ENCODE peak calls at places on chromosomes 11 and 22, in five cellular contexts. O, I, N, X and V are unnamed samples.

GRCh38 chr11:11845551-11845950 is 3.8 kb downstream of the USP47 start:
- DNase-seq in O (no peak), I (no peak), N (no peak), X (no peak), V (no peak)

GRCh38 chr11:120388261-120388660 is 52.0 kb downstream of the ARHGEF12 start:
- DNase-seq in O (no peak), I (no peak), N (peak), X (no peak), V (no peak)

GRCh38 chr11:36469881-36470802 is 39.9 kb downstream of the TRAF6 start:
- DNase-seq in O (no peak), I (no peak), N (no peak), X (no peak), V (no peak)

GRCh38 chr11:16890442-16890841 is 123.8 kb downstream of the PLEKHA7 start:
- DNase-seq in O (no peak), I (no peak), N (no peak), X (no peak), V (no peak)

GRCh38 chr11:43116071-43116470 is 195.7 kb upstream of the API5 start:
- DNase-seq in O (no peak), I (no peak), N (no peak), X (no peak), V (no peak)

GRCh38 chr11:46264030-46264429 is 13.4 kb upstream of the CREB3L1 start:
- DNase-seq in O (no peak), I (no peak), N (no peak), X (no peak), V (no peak)

GRCh38 chr11:134207538-134208239 is 16.1 kb downstream of the NCAPD3 start:
- DNase-seq in O (no peak), I (peak), N (peak), X (no peak), V (no peak)

GRCh38 chr22:16970446-16970845 is 37.6 kb downstream of the GAB4 start:
- DNase-seq in O (no peak), I (no peak), N (no peak), X (no peak), V (no peak)

GRCh38 chr22:35995772-35996171 is 32.9 kb downstream of the RBFOX2 start:
- DNase-seq in O (no peak), I (no peak), N (no peak), X (no peak), V (no peak)

GRCh38 chr11:78428773-78429172 is 11.2 kb upstream of the GAB2 start:
- DNase-seq in O (no peak), I (no peak), N (no peak), X (no peak), V (no peak)

GRCh38 chr22:42591987-42592386 is 22.7 kb downstream of the POLDIP3 start:
- DNase-seq in O (no peak), I (no peak), N (no peak), X (no peak), V (no peak)

GRCh38 chr22:47446331-47446730 is 683.9 kb downstream of the TBC1D22A start:
- DNase-seq in O (no peak), I (no peak), N (no peak), X (no peak), V (no peak)

GRCh38 chr22:37330200-37331033 is 48.1 kb downstream of the CYTH4 start:
- DNase-seq in O (peak), I (peak), N (peak), X (peak), V (no peak)

GRCh38 chr11:36421546-36422155 is 88.4 kb downstream of the TRAF6 start:
- DNase-seq in O (no peak), I (no peak), N (no peak), X (no peak), V (no peak)

GRCh38 chr11:1780700-1781592 is 17.2 kb upstream of the CTSD start:
- DNase-seq in O (no peak), I (no peak), N (no peak), X (no peak), V (no peak)

GRCh38 chr22:16824718-16825687 is at the start of gene XKR3:
- DNase-seq in O (no peak), I (peak), N (no peak), X (no peak), V (peak)

GRCh38 chr22:49480896-49481650 is 346.6 kb downstream of the BRD1 start:
- DNase-seq in O (no peak), I (no peak), N (no peak), X (peak), V (no peak)

GRCh38 chr22:33648478-33648877 is 271.8 kb downstream of the LARGE1 start:
- DNase-seq in O (no peak), I (no peak), N (no peak), X (no peak), V (no peak)

GRCh38 chr22:50262973-50263617 is 1.6 kb upstream of the MAPK12 start:
- DNase-seq in O (no peak), I (no peak), N (no peak), X (no peak), V (no peak)

GRCh38 chr22:37179622-37180420 is 8.2 kb downstream of the C1QTNF6 start:
- DNase-seq in O (no peak), I (no peak), N (no peak), X (no peak), V (no peak)

GRCh38 chr11:69292221-69292648 is 1.7 kb upstream of the MYEOV start:
- DNase-seq in O (no peak), I (peak), N (no peak), X (peak), V (no peak)

GRCh38 chr11:122758361-122758760 is 79.9 kb upstream of the CRTAM start:
- DNase-seq in O (no peak), I (no peak), N (no peak), X (no peak), V (no peak)

GRCh38 chr22:17403906-17404305 is 34.6 kb downstream of the CECR2 start:
- DNase-seq in O (no peak), I (no peak), N (no peak), X (no peak), V (no peak)

GRCh38 chr11:111185259-111185658 is 60.3 kb upstream of the POU2AF2 start:
- DNase-seq in O (no peak), I (no peak), N (no peak), X (no peak), V (no peak)

GRCh38 chr22:30801695-30802094 is 107.0 kb downstream of the OSBP2 start:
- DNase-seq in O (no peak), I (no peak), N (no peak), X (no peak), V (no peak)

GRCh38 chr11:93494341-93494740 is 48.9 kb downstream of the SMCO4 start:
- DNase-seq in O (no peak), I (no peak), N (no peak), X (no peak), V (no peak)

GRCh38 chr11:24513837-24514594 is 17.2 kb downstream of the LUZP2 start:
- DNase-seq in O (no peak), I (no peak), N (no peak), X (no peak), V (no peak)

GRCh38 chr11:77530879-77531278 is 57.0 kb upstream of the PAK1 start:
- DNase-seq in O (no peak), I (peak), N (no peak), X (no peak), V (no peak)

GRCh38 chr22:40055143-40055926 is 60.6 kb downstream of the FAM83F start:
- DNase-seq in O (no peak), I (no peak), N (no peak), X (peak), V (peak)

GRCh38 chr11:88282789-88283188 is 54.7 kb downstream of the CTSC start:
- DNase-seq in O (no peak), I (no peak), N (no peak), X (no peak), V (no peak)

GRCh38 chr11:19988598-19988997 is 171.7 kb downstream of the DBX1 start:
- DNase-seq in O (no peak), I (peak), N (no peak), X (no peak), V (no peak)

GRCh38 chr22:27157090-27157489 is 499.7 kb downstream of the MIAT start:
- DNase-seq in O (no peak), I (no peak), N (no peak), X (no peak), V (no peak)

GRCh38 chr11:45371251-45371749 is 85.2 kb upstream of the SYT13 start:
- DNase-seq in O (peak), I (peak), N (peak), X (peak), V (no peak)

GRCh38 chr11:35549787-35550186 is 24.4 kb upstream of the PAMR1 start:
- DNase-seq in O (no peak), I (peak), N (no peak), X (no peak), V (no peak)

GRCh38 chr22:17781319-17782031 is 7.2 kb upstream of the BID start:
- DNase-seq in O (peak), I (no peak), N (peak), X (no peak), V (peak)

GRCh38 chr22:47209077-47209514 is 446.6 kb downstream of the TBC1D22A start:
- DNase-seq in O (no peak), I (no peak), N (no peak), X (no peak), V (no peak)

GRCh38 chr11:74347381-74347780 is 35.9 kb upstream of the P4HA3 start:
- DNase-seq in O (no peak), I (no peak), N (peak), X (no peak), V (no peak)

GRCh38 chr11:8111636-8112035 is 30.6 kb downstream of the TUB start:
- DNase-seq in O (no peak), I (no peak), N (no peak), X (no peak), V (no peak)

GRCh38 chr11:96384156-96384555 is 5.6 kb downstream of the CCDC82 start:
- DNase-seq in O (no peak), I (no peak), N (no peak), X (no peak), V (no peak)

GRCh38 chr22:46803031-46803880 is 40.8 kb downstream of the TBC1D22A start:
- DNase-seq in O (peak), I (peak), N (peak), X (peak), V (no peak)

GRCh38 chr22:23715811-23716355 is 25.1 kb downstream of the RGL4 start:
- DNase-seq in O (no peak), I (no peak), N (no peak), X (peak), V (no peak)
- TF ChIP-seq JUNB in O (no peak), I (no peak), N (no peak), X (no peak), V (no peak)

GRCh38 chr11:76410771-76411423 is 29.8 kb downstream of the GVQW3 start:
- DNase-seq in O (no peak), I (no peak), N (no peak), X (no peak), V (no peak)
- TF ChIP-seq JUNB in O (no peak), I (no peak), N (no peak), X (no peak), V (no peak)

GRCh38 chr11:61332266-61332822 is 561 bp downstream of the DDB1 start:
- DNase-seq in O (peak), I (peak), N (peak), X (peak), V (no peak)
- TF ChIP-seq JUNB in O (no peak), I (no peak), N (no peak), X (no peak), V (no peak)

DNA sequence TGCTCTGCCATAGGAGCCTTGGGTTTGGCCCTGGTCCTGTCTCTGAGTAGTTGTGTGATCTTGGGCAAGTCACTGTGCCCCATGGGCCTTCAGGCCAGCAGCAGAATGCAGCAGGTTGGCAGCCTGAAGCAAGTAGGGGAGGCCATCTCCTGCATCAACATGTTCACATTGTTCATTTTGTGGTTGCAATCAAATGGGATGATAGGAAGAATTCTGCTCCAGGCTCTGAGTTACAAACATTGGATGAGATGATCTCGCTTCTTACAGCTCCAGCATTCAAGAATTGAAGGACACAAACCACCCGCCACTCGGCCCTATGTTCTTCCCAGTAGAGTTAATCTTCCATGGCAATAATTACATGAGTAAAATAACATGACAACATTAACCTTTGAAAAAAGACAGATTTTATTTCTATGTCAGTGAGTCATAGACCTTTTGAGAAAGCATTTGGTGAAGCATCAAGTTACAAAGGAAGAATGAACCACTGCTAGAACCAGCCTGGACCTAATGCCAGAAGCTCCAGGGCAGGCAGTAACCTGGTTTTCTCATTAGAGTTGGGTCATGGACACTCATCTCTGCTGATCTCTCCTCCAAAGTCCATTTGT is 308.3 kb upstream of the NCAM1 start:
- DNase-seq in O (no peak), I (no peak), N (no peak), X (no peak), V (no peak)
- TF ChIP-seq JUNB in O (no peak), I (no peak), N (no peak), X (no peak), V (no peak)

DNA sequence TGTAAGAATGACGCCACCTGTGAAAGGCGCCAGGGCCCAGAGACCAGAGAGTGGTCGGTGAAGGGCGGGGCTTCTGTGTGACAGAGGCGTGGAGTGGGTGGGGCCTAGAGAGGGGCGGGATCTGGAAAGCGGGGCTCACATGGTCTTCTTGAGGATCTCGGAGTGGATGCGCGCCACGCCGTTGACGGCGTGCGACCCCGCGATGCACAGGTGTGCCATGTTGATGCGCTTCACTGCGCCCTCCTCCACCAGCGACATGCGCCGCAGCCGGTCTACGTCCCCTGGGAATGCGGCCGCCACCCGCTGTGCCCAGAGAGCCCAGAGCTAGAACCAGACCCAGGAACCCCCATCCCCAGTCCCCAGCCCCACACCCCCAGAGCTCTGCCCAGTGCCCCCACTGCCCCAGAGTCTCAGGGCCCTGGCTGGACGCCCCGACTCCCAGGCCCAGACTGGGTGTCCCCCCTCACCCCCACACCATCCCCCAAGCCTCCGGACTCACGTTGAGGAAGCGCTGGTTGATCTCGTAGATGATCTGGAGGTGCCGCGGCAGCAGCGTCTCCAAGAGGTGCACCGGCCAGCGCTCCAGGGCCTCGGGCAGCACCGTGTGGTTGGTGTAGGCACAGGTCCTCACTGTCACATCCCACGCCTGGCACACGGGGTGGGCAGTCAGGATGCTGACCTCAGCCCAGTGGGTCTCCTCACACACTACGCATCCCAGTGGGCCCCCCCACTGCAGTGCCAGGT is 6.2 kb downstream of the PYGM start:
- DNase-seq in O (no peak), I (peak), N (no peak), X (peak), V (no peak)
- TF ChIP-seq JUNB in O (no peak), I (no peak), N (no peak), X (no peak), V (no peak)

GRCh38 chr11:3156661-3157311 is 8.3 kb downstream of the OSBPL5 start:
- DNase-seq in O (no peak), I (no peak), N (no peak), X (no peak), V (no peak)

GRCh38 chr11:3158821-3159220 is 6.3 kb downstream of the OSBPL5 start:
- DNase-seq in O (no peak), I (no peak), N (no peak), X (no peak), V (no peak)

GRCh38 chr11:3156282-3156660 is 8.8 kb downstream of the OSBPL5 start:
- DNase-seq in O (no peak), I (no peak), N (no peak), X (no peak), V (no peak)

GRCh38 chr11:3158131-3158591 is 6.9 kb downstream of the OSBPL5 start:
- DNase-seq in O (no peak), I (no peak), N (no peak), X (no peak), V (no peak)

DNA sequence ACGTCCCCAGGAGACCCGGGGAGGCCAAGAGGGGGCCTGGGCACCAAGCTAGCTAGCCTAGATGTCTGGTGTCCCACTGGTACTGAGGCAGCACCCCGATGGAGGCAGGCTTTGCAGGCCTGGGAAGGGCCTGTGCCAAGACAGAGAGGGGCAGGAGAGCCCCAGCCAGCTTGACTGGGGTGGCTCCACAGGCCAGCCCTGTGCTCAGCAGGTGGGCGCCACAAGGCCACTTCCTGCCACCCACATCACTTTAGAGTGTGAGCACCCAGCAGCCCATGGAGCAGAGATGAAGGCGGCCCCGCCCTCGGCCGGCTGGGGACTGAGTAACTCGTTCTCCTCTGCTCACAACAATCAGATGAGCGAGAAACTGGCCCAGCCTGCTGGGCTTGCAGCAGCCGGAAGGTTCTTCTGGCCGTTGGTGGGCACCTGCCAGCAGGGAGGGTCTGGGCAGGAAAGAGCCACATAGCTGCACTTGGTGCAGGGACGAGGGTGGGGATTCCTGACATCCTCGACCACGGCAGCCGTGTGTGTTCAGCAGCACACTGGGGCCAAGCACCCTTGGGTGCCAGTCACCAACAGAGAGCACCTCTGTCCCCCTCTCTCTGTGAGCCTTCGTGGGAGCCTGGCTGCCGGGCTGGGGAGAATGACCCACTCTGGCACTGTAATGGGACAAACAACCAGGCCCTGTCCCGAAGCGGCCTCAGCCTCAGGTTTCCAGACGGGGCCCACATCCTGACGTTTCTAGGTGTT is 7.6 kb downstream of the OSBPL5 start:
- DNase-seq in O (no peak), I (no peak), N (no peak), X (no peak), V (no peak)
- TF ChIP-seq JUNB in O (no peak), I (no peak), N (no peak), X (no peak), V (no peak)

GRCh38 chr22:28952857-28953256 is 69.5 kb downstream of the ZNRF3 start:
- DNase-seq in O (no peak), I (no peak), N (no peak), X (no peak), V (no peak)
- TF ChIP-seq JUNB in O (no peak), I (no peak), N (no peak), X (no peak), V (no peak)